ENCODE peak calls at places on chromosomes 3 and 15, in ten cellular contexts. F is NCI-H446 treated with DMSO at 0.1 percent for 48 hours, X is fibroblast of pulmonary artery, B is NCI-H1417, T is neural crest cell, L is AG04449, N is A172, H is NCI-H345, V is mucosa of descending colon, J is HEK293T. A is an unnamed sample.

GRCh38 chr3:51311055-51311454 is 74.0 kb upstream of the MANF start:
- DNase-seq in F (no peak), V (no peak), B (peak; percentile 15), X (peak; percentile 47), T (no peak), J (peak; percentile 30), N (peak; percentile 8), L (peak; percentile 7), H (peak; percentile 0), A (peak; percentile 20)

GRCh38 chr3:105762749-105763673 is 105.8 kb downstream of the CBLB start:
- DNase-seq in N (no peak), J (no peak), L (no peak), B (no peak), V (no peak), F (no peak), T (no peak), H (no peak), X (no peak), A (no peak)

GRCh38 chr15:70399204-70399603 is 301.5 kb upstream of the TLE3 start:
- DNase-seq in L (no peak), N (no peak), J (no peak), X (no peak), H (no peak), F (no peak), V (no peak), T (no peak), B (no peak), A (no peak)

GRCh38 chr3:70943886-70944285 is 631.4 kb upstream of the MDFIC2 start:
- DNase-seq in V (no peak), H (no peak), X (no peak), F (no peak), T (no peak), L (no peak), B (no peak), J (no peak), N (no peak), A (no peak)

GRCh38 chr3:113741086-113741485 is 5.0 kb downstream of the NAA50 start:
- DNase-seq in L (no peak), N (no peak), V (no peak), T (no peak), J (no peak), X (no peak), B (no peak), F (no peak), H (no peak), A (no peak)

GRCh38 chr15:76150508-76150907 is 90.7 kb downstream of the TMEM266 start:
- DNase-seq in T (no peak), F (peak; percentile 68), J (no peak), L (no peak), B (no peak), H (no peak), V (no peak), N (no peak), X (no peak), A (no peak)

GRCh38 chr3:133040696-133041523 is 2.7 kb downstream of the TMEM108 start:
- DNase-seq in N (peak; percentile 57), B (peak; percentile 94), J (peak; percentile 75), F (peak; percentile 81), V (no peak), H (peak; percentile 73), X (peak; percentile 84), T (peak; percentile 85), L (peak; percentile 12), A (peak; percentile 44)

GRCh38 chr3:157248590-157249425 is 88.9 kb upstream of the CCNL1 start:
- DNase-seq in N (peak; percentile 94), J (peak; percentile 51), B (peak; percentile 47), F (peak; percentile 14), X (peak; percentile 93), V (no peak), H (peak; percentile 22), T (no peak), L (peak; percentile 51), A (peak; percentile 51)

GRCh38 chr15:40251455-40252140 is 12.7 kb downstream of the PAK6 start:
- DNase-seq in N (no peak), H (no peak), T (no peak), V (peak; percentile 31), J (no peak), B (no peak), L (no peak), X (no peak), F (no peak), A (no peak)

GRCh38 chr3:39478226-39478625 is 10.7 kb downstream of the MOBP start:
- DNase-seq in X (no peak), H (no peak), L (no peak), J (no peak), B (peak; percentile 18), T (no peak), N (no peak), F (no peak), V (no peak), A (no peak)

GRCh38 chr15:60423540-60423939 is 25.8 kb upstream of the ANXA2 start:
- DNase-seq in J (no peak), H (no peak), F (no peak), V (no peak), T (no peak), B (peak; percentile 18), X (peak; percentile 91), N (peak; percentile 81), L (peak; percentile 75), A (peak; percentile 82)

GRCh38 chr15:34239151-34239761 is 14.4 kb downstream of the EMC4 start:
- DNase-seq in N (peak; percentile 90), V (no peak), J (no peak), B (no peak), T (no peak), X (peak; percentile 79), H (no peak), L (peak; percentile 70), F (no peak), A (peak; percentile 96)

GRCh38 chr3:126267169-126267975 is 87.0 kb upstream of the ALDH1L1 start:
- DNase-seq in L (peak; percentile 75), B (peak; percentile 32), T (peak; percentile 61), N (peak; percentile 87), H (no peak), X (peak; percentile 93), J (no peak), V (peak; percentile 61), F (no peak), A (peak; percentile 87)

GRCh38 chr3:42118762-42119361 is 27.7 kb downstream of the TRAK1 start:
- DNase-seq in N (peak; percentile 47), F (no peak), H (peak; percentile 13), J (peak; percentile 67), T (no peak), B (peak; percentile 57), V (no peak), L (no peak), X (peak; percentile 49), A (no peak)

GRCh38 chr3:47496892-47497291 is 16.6 kb downstream of the ELP6 start:
- DNase-seq in J (no peak), L (no peak), B (no peak), N (no peak), V (no peak), T (no peak), X (no peak), F (no peak), H (no peak), A (no peak)

GRCh38 chr3:193621127-193621526 is 28.1 kb downstream of the OPA1 start:
- DNase-seq in V (no peak), F (no peak), B (no peak), N (no peak), L (no peak), T (no peak), J (no peak), H (no peak), X (no peak), A (no peak)

GRCh38 chr3:124257332-124257864 is 265.5 kb upstream of the ROPN1 start:
- DNase-seq in F (no peak), H (no peak), X (no peak), N (no peak), B (peak; percentile 48), J (no peak), V (no peak), L (no peak), T (no peak), A (no peak)

GRCh38 chr3:14366915-14367523 is 35.4 kb upstream of the SLC6A6 start:
- DNase-seq in X (no peak), J (no peak), H (no peak), F (no peak), T (no peak), V (no peak), N (no peak), B (no peak), L (no peak), A (no peak)

GRCh38 chr3:146814601-146815315 is 209.6 kb upstream of the PLSCR5 start:
- DNase-seq in F (no peak), X (peak; percentile 65), T (no peak), H (no peak), B (no peak), L (no peak), J (no peak), V (no peak), N (no peak), A (no peak)

GRCh38 chr3:58952128-58952917 is 97.5 kb downstream of the CFAP20DC start:
- DNase-seq in N (no peak), H (no peak), J (no peak), V (no peak), X (no peak), F (no peak), T (no peak), L (no peak), B (no peak), A (no peak)

GRCh38 chr15:74377831-74378766 is 10.7 kb upstream of the CYP11A1 start:
- DNase-seq in F (no peak), V (peak; percentile 27), T (no peak), N (no peak), L (no peak), J (no peak), H (no peak), X (no peak), B (peak; percentile 75), A (no peak)

GRCh38 chr3:131036986-131037385 is 10.3 kb downstream of the NEK11 start:
- DNase-seq in N (no peak), H (no peak), J (no peak), B (no peak), F (no peak), L (no peak), T (no peak), X (peak; percentile 14), V (no peak), A (no peak)

GRCh38 chr3:162865466-162865865 is 1368.9 kb downstream of the OTOL1 start:
- DNase-seq in L (no peak), H (no peak), F (no peak), B (no peak), T (no peak), V (no peak), J (no peak), X (peak; percentile 0), N (peak; percentile 14), A (no peak)

GRCh38 chr3:102796856-102797255 is 362.0 kb downstream of the ZPLD1 start:
- DNase-seq in L (no peak), H (no peak), F (no peak), X (no peak), T (no peak), B (peak; percentile 6), J (no peak), V (no peak), N (no peak), A (no peak)

GRCh38 chr15:39786444-39787056 is 3.9 kb upstream of the FSIP1 start:
- DNase-seq in H (peak; percentile 62), J (peak; percentile 25), X (peak; percentile 80), F (peak; percentile 15), L (no peak), V (no peak), B (peak; percentile 75), N (peak; percentile 47), T (no peak), A (peak; percentile 41)

GRCh38 chr3:4548769-4549168 is 55.6 kb downstream of the ITPR1 start:
- DNase-seq in N (no peak), H (no peak), X (no peak), V (no peak), B (no peak), T (no peak), L (no peak), J (no peak), F (no peak), A (no peak)

GRCh38 chr15:70907784-70908471 is 15.3 kb downstream of the LRRC49 start:
- DNase-seq in X (no peak), B (no peak), T (no peak), V (no peak), J (no peak), F (no peak), H (no peak), L (no peak), N (no peak), A (no peak)

GRCh38 chr3:111851511-111851954 is 7.5 kb upstream of the PHLDB2 start:
- DNase-seq in H (no peak), V (no peak), L (no peak), N (peak; percentile 90), T (no peak), J (no peak), X (peak; percentile 89), B (no peak), F (no peak), A (peak; percentile 93)

A was measured in foreskin keratinocyte.